ENCODE peak calls at places on chromosome 12, in four cellular contexts. L is HL-60, O is K562, R is GM12878. Q is an unnamed sample.

GRCh38 chr12:25401547-25402345 is 151.0 kb upstream of the KRAS start:
- DNase-seq in L (no peak), O (no peak), R (no peak), Q (no peak)

GRCh38 chr12:108523365-108523764 is 8.3 kb downstream of the FICD start:
- DNase-seq in L (no peak), O (no peak), R (no peak), Q (no peak)

GRCh38 chr12:111687255-111687654 is 1.4 kb downstream of the ACAD10 start:
- DNase-seq in L (peak; percentile 43), O (peak; percentile 57), R (peak; percentile 5), Q (peak; percentile 37)

GRCh38 chr12:12919666-12920435 is 28.5 kb downstream of the GPRC5A start:
- DNase-seq in L (no peak), O (no peak), R (no peak), Q (no peak)

GRCh38 chr12:40202095-40203059 is 22.4 kb upstream of the LRRK2 start:
- DNase-seq in L (no peak), O (no peak), R (no peak), Q (no peak)

GRCh38 chr12:94832780-94833760 is 170.4 kb downstream of the NDUFA12 start:
- DNase-seq in L (no peak), O (no peak), R (no peak), Q (no peak)

GRCh38 chr12:46371718-46372130 is 849 bp downstream of the SLC38A2 start:
- DNase-seq in L (peak; percentile 71), O (peak; percentile 59), R (no peak), Q (peak; percentile 30)

GRCh38 chr12:51323317-51323960 is 535 bp downstream of the BIN2 start:
- DNase-seq in L (peak; percentile 56), O (no peak), R (no peak), Q (no peak)

GRCh38 chr12:6313326-6313940 is 3.0 kb downstream of the PLEKHG6 start:
- DNase-seq in L (no peak), O (no peak), R (no peak), Q (no peak)

GRCh38 chr12:97685360-97685759 is 222.8 kb downstream of the RMST start:
- DNase-seq in L (no peak), O (no peak), R (no peak), Q (no peak)

GRCh38 chr12:92141585-92142244 is 3.9 kb downstream of the BTG1 start:
- DNase-seq in L (no peak), O (no peak), R (no peak), Q (no peak)
- TF ChIP-seq SPI1 in L (no peak), O (no peak), R (no peak), Q (no peak)

GRCh38 chr12:124605869-124606774 is 38.7 kb upstream of the NCOR2 start:
- DNase-seq in L (no peak), O (peak; percentile 55), R (no peak), Q (no peak)

GRCh38 chr12:124601699-124602098 is 34.3 kb upstream of the NCOR2 start:
- DNase-seq in L (no peak), O (no peak), R (no peak), Q (no peak)

GRCh38 chr12:124603143-124603542 is 35.7 kb upstream of the NCOR2 start:
- DNase-seq in L (no peak), O (no peak), R (no peak), Q (no peak)

GRCh38 chr12:124605150-124605549 is 37.7 kb upstream of the NCOR2 start:
- DNase-seq in L (no peak), O (peak; percentile 69), R (no peak), Q (no peak)

GRCh38 chr12:124603910-124604775 is 36.7 kb upstream of the NCOR2 start:
- DNase-seq in L (no peak), O (no peak), R (no peak), Q (no peak)
- TF ChIP-seq POLR2AphosphoS5 in L (no peak), O (no peak), R (no peak), Q (no peak)

GRCh38 chr12:110159671-110160245 is 35.6 kb downstream of the IFT81 start:
- DNase-seq in L (no peak), O (no peak), R (no peak), Q (no peak)

GRCh38 chr12:110171186-110171538 is 47.0 kb downstream of the IFT81 start:
- DNase-seq in L (no peak), O (no peak), R (no peak), Q (no peak)

GRCh38 chr12:110168732-110169455 is 44.7 kb downstream of the IFT81 start:
- DNase-seq in L (no peak), O (no peak), R (no peak), Q (no peak)

GRCh38 chr12:110170535-110171185 is 46.5 kb downstream of the IFT81 start:
- DNase-seq in L (no peak), O (no peak), R (no peak), Q (no peak)

DNA sequence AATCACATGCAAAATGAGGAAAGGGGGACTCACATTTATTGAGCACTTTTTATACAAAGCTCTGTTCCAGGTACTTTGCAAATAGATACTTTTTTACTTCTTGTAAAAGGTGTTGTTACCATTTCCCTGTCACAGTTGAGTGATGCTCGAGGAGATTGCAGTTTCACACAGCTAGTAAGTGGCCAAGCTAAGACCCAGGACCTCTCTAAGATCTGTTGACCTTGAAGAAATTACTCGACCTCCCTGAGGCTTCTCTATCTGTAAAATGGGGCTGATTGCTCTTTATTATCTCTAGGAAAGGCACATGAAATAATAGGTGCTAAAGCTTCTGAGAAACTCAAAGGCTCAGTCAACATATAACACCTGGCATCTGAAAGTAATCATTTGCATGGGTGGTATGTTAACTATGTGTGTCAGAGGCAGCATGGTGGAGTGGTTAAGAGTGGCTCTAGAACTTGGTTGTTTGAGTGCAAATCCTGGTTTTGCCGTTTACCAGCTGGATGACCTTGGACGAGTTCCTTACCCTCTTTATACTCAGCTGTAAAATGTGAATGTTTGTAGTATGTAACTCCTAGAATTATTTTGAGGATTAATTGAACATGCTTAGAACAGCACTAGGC is 41.5 kb downstream of the IFT81 start:
- DNase-seq in L (no peak), O (no peak), R (peak; percentile 26), Q (peak; percentile 18)
- TF ChIP-seq SPI1 in L (no peak), O (no peak), R (no peak), Q (no peak)

GRCh38 chr12:117968826-117969659 is at the start of gene KSR2:
- DNase-seq in L (no peak), O (peak; percentile 18), R (no peak), Q (peak; percentile 71)
- TF ChIP-seq POLR2AphosphoS5 in L (no peak), O (no peak), R (no peak), Q (no peak)

GRCh38 chr12:54762390-54762789 is 91.9 kb upstream of the MUCL1 start:
- DNase-seq in L (no peak), O (no peak), R (no peak), Q (no peak)

GRCh38 chr12:54765652-54766051 is 88.7 kb upstream of the MUCL1 start:
- DNase-seq in L (no peak), O (no peak), R (no peak), Q (no peak)

DNA sequence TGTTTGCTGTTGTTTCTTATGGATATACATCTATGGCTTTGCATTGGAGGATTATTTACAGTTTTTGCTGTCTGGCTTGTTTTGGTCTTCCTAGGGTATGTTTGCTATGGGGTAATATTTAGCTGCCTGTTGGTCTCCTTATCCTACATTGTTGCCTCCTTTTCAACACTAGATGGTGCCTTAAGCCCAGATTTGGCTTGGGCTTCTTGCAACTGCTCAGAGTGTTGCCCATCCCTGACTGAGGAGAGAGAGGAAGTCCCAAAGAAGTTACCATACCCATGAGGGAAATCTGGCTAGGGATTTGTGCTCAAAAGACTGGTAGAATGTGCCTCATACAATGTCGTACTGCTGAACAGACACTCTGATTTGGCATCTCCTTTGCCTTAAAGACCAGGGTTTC is 94.6 kb upstream of the MUCL1 start:
- DNase-seq in L (peak; percentile 71), O (peak; percentile 17), R (peak; percentile 7), Q (no peak)
- TF ChIP-seq SPI1 in L (peak; percentile 80), O (peak; percentile 81), R (peak; percentile 29), Q (no peak)

DNA sequence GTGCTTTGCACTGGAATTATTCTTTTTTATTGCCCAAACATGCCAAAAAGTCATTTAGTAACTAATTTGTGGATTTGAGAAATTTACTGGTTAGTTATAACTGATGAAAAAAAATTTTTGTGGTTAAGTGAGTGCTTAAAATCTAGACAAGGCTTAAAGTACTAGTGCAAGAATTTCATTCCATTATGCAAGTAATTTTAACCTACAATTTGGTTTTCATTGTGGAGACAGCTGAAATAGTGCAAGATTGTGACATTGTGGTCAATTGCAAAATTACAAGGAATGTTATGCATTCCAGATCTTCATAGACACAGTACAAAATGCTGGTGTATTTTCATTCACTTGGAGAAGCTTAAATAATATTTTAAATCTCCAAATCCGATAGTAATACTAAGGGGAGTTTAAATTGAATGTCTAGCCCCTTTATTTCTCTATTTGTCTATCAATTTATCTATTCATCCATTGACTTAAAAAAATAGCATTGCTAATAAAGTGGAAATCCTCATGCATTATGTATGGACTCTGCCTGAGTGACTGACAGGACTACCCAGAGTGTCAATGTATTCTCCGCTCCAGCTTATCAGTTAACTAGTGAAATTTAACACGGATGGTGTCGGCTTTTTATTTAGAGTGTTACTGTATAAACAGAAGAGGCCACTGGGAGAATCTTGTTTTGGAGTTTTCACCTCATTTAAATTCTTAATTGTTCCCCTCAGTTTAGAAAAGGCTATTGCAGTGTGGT is 125.9 kb downstream of the ALX1 start:
- DNase-seq in L (no peak), O (no peak), R (no peak), Q (no peak)
- TF ChIP-seq POLR2AphosphoS5 in L (no peak), O (no peak), R (no peak), Q (no peak)

DNA sequence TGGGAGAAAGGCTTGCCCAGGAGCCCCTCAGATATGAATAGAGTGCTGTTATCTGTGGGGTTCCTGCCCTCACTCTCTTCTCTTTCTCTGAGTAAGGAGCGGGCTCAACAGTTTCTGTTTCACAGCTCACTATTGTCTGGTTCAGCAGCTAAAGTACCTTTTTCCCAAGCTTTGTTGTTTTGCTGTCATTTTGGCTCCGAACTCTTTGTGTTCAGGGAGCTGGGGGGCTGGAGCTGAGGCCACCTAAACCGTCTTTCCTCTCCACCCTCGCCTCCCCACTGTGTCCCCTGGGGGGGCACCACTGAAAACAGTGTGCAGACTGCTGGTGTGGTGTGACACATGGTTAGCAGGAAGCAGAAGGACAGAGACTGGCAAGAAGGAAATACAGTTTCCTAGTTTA is 51.4 kb downstream of the FBXW8 start:
- DNase-seq in L (peak; percentile 21), O (no peak), R (no peak), Q (no peak)
- TF ChIP-seq SPI1 in L (no peak), O (no peak), R (no peak), Q (no peak)

DNA sequence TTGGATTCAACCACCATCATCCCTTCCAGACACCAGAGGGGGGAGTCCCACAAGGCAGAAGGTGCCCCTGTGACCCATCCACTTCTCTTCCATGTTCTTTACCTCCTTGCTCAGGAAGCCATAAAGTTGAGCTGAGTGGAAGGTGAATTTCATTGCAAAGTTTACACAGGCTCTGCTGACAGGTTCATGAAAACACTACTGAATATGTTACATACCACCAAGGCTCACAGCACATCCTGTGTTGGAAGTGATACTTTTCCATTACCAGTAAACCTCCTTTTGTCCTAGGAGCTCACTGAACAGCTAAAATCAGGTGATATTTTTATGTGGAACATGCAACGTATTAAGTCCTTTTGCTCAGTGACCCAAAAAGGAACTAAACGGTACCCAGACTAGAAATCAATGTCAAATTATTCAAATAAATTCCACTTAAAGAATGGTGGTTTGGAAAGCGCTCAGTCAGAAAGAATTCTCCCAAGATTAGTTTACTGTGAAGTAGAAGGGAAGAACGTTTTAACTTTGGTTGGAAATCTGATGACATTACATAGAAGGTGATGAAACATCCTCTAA is 196.2 kb upstream of the NUDT4 start:
- DNase-seq in L (no peak), O (no peak), R (no peak), Q (no peak)
- TF ChIP-seq POLR2AphosphoS5 in L (no peak), O (no peak), R (no peak), Q (no peak)

Q was measured in GM12891.